ENCODE peak calls at places on chromosomes 1 and 21, in six cellular contexts. P is GM12864, L is neural progenitor cell, A is psoas muscle, G is IMR-90, I is GM13977. R is an unnamed sample.

GRCh38 chr1:28115267-28115666 is 26.9 kb upstream of the EYA3 start:
- DNase-seq in P (no peak), L (no peak), A (no peak), G (peak), I (no peak), R (no peak)

GRCh38 chr1:175713386-175713785 is 30.0 kb downstream of the TNR start:
- DNase-seq in P (no peak), L (no peak), A (no peak), G (no peak), I (no peak), R (no peak)

GRCh38 chr1:161115132-161115711 is 2.6 kb downstream of the PFDN2 start:
- DNase-seq in P (no peak), L (no peak), A (peak), G (peak), I (no peak), R (no peak)

GRCh38 chr1:228538831-228539230 is 51.6 kb downstream of the RNF187 start:
- DNase-seq in P (no peak), L (no peak), A (no peak), G (no peak), I (no peak), R (no peak)

GRCh38 chr1:175132456-175132855 is 60.1 kb downstream of the KIAA0040 start:
- DNase-seq in P (no peak), L (no peak), A (no peak), G (peak), I (no peak), R (no peak)

GRCh38 chr1:18907914-18908845 is 5.8 kb upstream of the ALDH4A1 start:
- DNase-seq in P (no peak), L (peak), A (no peak), G (no peak), I (peak), R (no peak)

GRCh38 chr1:7120863-7121621 is 335.8 kb downstream of the CAMTA1 start:
- DNase-seq in P (no peak), L (no peak), A (no peak), G (no peak), I (no peak), R (no peak)

GRCh38 chr1:63124666-63125191 is 197.6 kb upstream of the FOXD3 start:
- DNase-seq in P (no peak), L (no peak), A (no peak), G (peak), I (peak), R (no peak)

GRCh38 chr1:226353698-226354525 is 44.9 kb upstream of the LIN9 start:
- DNase-seq in P (no peak), L (no peak), A (no peak), G (no peak), I (no peak), R (no peak)

GRCh38 chr21:31260790-31261189 is 83.3 kb downstream of the TIAM1 start:
- DNase-seq in P (no peak), L (no peak), A (no peak), G (peak), I (no peak), R (no peak)

GRCh38 chr1:180857947-180858768 is 54.5 kb upstream of the KIAA1614 start:
- DNase-seq in P (no peak), L (no peak), A (no peak), G (no peak), I (no peak), R (no peak)

GRCh38 chr1:210252621-210253041 is 20.0 kb downstream of the SERTAD4 start:
- DNase-seq in P (no peak), L (peak), A (no peak), G (no peak), I (no peak), R (peak)

GRCh38 chr1:183093821-183094287 is 70.6 kb downstream of the LAMC1 start:
- DNase-seq in P (no peak), L (no peak), A (no peak), G (peak), I (no peak), R (no peak)

GRCh38 chr1:151596166-151596933 is 15.5 kb upstream of the SNX27 start:
- DNase-seq in P (no peak), L (no peak), A (no peak), G (peak), I (no peak), R (no peak)

GRCh38 chr21:46069719-46070279 is 28.1 kb upstream of the COL6A2 start:
- DNase-seq in P (no peak), L (no peak), A (no peak), G (no peak), I (no peak), R (no peak)

GRCh38 chr1:6134206-6134605 is 45.9 kb downstream of the CHD5 start:
- DNase-seq in P (no peak), L (no peak), A (no peak), G (no peak), I (no peak), R (no peak)

GRCh38 chr1:207910678-207911354 is at the start of gene CD34:
- DNase-seq in P (no peak), L (peak), A (peak), G (no peak), I (no peak), R (peak)

GRCh38 chr1:178536329-178536728 is 23.4 kb downstream of the TEX35 start:
- DNase-seq in P (no peak), L (no peak), A (no peak), G (no peak), I (no peak), R (no peak)

GRCh38 chr1:214446772-214447556 is 104.4 kb downstream of the PTPN14 start:
- DNase-seq in P (no peak), L (peak), A (no peak), G (peak), I (no peak), R (peak)

GRCh38 chr1:29542476-29543015 is 306.2 kb downstream of the PTPRU start:
- DNase-seq in P (no peak), L (no peak), A (no peak), G (no peak), I (no peak), R (no peak)

GRCh38 chr21:28823464-28823863 is 169.2 kb downstream of the LTN1 start:
- DNase-seq in P (no peak), L (no peak), A (no peak), G (no peak), I (no peak), R (no peak)

GRCh38 chr1:40664167-40664537 is 1.3 kb downstream of the RIMS3 start:
- DNase-seq in P (no peak), L (no peak), A (no peak), G (no peak), I (no peak), R (no peak)

GRCh38 chr1:117036018-117036421 is 24.1 kb upstream of the TTF2 start:
- DNase-seq in P (no peak), L (no peak), A (no peak), G (no peak), I (no peak), R (peak)

GRCh38 chr1:179083031-179083345 is 1.1 kb downstream of the TOR3A start:
- DNase-seq in P (no peak), L (no peak), A (no peak), G (peak), I (peak), R (no peak)

GRCh38 chr1:59999006-59999405 is 72.4 kb upstream of the CYP2J2 start:
- DNase-seq in P (no peak), L (peak), A (no peak), G (no peak), I (no peak), R (no peak)

GRCh38 chr1:79259390-79260336 is 253.1 kb upstream of the ADGRL4 start:
- DNase-seq in P (no peak), L (peak), A (no peak), G (peak), I (peak), R (no peak)

GRCh38 chr1:11248169-11248568 is 14.2 kb downstream of the MTOR start:
- DNase-seq in P (no peak), L (no peak), A (no peak), G (no peak), I (no peak), R (no peak)

GRCh38 chr21:42411891-42412635 is 8.4 kb downstream of the UBASH3A start:
- DNase-seq in P (no peak), L (no peak), A (no peak), G (no peak), I (no peak), R (no peak)

GRCh38 chr1:117120774-117121588 is 568 bp downstream of the TRIM45 start:
- DNase-seq in P (no peak), L (peak), A (no peak), G (peak), I (no peak), R (peak)

GRCh38 chr1:90201467-90202358 is 206.8 kb downstream of the ZNF326 start:
- DNase-seq in P (no peak), L (no peak), A (no peak), G (peak), I (no peak), R (no peak)

GRCh38 chr1:209207126-209207700 is 376.3 kb upstream of the CAMK1G start:
- DNase-seq in P (no peak), L (peak), A (no peak), G (no peak), I (no peak), R (no peak)

GRCh38 chr1:38804062-38804886 is 55.3 kb downstream of the RRAGC start:
- DNase-seq in P (no peak), L (peak), A (no peak), G (no peak), I (peak), R (peak)

DNA sequence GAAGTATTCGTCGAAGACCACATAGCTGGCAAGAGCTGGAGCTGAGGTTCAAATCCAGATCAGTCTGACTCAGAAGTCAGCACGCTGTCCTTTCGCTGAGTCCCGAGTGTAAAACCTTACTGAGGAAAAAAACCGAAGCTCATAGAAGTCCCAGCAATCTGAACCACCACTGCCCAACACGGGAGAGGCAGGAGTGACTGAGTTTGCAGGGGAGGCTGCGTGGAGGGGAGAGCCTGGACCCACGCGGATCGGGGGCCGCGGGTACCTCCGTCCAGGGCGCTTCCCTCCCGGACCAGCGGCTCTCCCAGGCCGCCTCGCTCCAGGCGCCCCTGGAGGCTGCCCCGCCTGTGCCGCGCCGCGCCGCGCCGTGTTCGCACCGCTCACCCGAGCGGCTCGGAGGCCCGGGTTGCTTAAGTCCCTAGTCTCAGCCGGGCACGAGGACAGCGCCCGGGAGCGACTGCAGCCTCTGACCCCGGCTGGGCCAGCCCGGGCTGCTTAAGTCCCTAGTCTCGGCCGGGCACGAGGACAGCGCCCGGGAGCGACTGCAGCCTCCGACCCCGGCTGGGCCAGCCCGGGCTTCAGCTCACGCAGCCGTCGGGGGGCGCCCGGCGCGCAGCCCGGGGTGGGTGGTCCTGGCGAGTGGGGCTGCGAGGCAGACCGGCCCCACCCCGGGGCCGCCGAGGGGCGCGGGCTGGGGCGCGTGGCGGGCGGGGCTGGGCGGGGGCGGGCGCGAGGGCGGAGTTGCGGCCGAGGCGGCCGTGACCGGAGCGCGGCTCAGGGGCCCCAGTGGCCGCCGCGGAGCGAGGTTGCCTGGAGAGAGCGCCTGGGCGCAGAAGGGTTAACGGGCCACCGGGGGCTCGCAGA is at the start of gene ADAMTSL4:
- DNase-seq in P (no peak), L (peak), A (peak), G (peak), I (peak), R (peak)
- TF ChIP-seq CTCF in P (peak), L (peak), A (no peak), G (peak), I (peak), R (no peak)

GRCh38 chr1:1411626-1412025 is 4.5 kb upstream of the MRPL20 start:
- DNase-seq in P (no peak), L (no peak), A (no peak), G (no peak), I (no peak), R (no peak)

GRCh38 chr1:1406821-1407100 is 332 bp downstream of the MRPL20 start:
- DNase-seq in P (no peak), L (no peak), A (no peak), G (no peak), I (no peak), R (no peak)

GRCh38 chr1:1407101-1407956 is at the start of gene MRPL20:
- DNase-seq in P (peak), L (peak), A (peak), G (peak), I (peak), R (peak)

GRCh38 chr1:1406101-1406820 is 832 bp downstream of the MRPL20 start:
- DNase-seq in P (no peak), L (no peak), A (no peak), G (no peak), I (no peak), R (no peak)

DNA sequence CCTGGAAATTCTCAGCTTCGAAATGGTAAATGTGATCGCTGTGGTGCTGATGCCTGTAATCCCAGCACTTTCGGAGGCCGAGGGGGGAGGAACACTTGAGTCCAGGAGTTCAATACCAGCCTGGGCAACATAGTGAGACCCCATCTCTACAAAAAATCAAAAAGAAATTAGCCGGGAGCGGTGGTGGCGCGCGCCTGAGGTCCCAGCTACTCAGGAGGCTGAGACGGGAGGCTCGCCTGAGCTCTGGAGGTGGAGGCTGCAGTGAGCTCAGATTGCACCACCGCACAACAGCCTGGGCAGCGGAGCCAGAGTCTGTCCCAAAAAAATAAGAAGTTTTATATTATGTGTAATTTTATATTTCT is 845 bp upstream of the MRPL20 start:
- DNase-seq in P (no peak), L (no peak), A (no peak), G (no peak), I (no peak), R (no peak)
- TF ChIP-seq CTCF in P (no peak), L (no peak), A (no peak), G (no peak), I (no peak), R (no peak)

GRCh38 chr1:235403598-235403997 is 36.4 kb downstream of the TBCE start:
- DNase-seq in P (no peak), L (no peak), A (no peak), G (no peak), I (no peak), R (no peak)
- TF ChIP-seq CTCF in P (no peak), L (no peak), A (no peak), G (no peak), I (no peak), R (no peak)

GRCh38 chr1:32413507-32414185 is 19.4 kb upstream of the BSDC1 start:
- DNase-seq in P (peak), L (peak), A (no peak), G (peak), I (peak), R (peak)
- TF ChIP-seq CTCF in P (peak), L (peak), A (peak), G (peak), I (peak), R (peak)

DNA sequence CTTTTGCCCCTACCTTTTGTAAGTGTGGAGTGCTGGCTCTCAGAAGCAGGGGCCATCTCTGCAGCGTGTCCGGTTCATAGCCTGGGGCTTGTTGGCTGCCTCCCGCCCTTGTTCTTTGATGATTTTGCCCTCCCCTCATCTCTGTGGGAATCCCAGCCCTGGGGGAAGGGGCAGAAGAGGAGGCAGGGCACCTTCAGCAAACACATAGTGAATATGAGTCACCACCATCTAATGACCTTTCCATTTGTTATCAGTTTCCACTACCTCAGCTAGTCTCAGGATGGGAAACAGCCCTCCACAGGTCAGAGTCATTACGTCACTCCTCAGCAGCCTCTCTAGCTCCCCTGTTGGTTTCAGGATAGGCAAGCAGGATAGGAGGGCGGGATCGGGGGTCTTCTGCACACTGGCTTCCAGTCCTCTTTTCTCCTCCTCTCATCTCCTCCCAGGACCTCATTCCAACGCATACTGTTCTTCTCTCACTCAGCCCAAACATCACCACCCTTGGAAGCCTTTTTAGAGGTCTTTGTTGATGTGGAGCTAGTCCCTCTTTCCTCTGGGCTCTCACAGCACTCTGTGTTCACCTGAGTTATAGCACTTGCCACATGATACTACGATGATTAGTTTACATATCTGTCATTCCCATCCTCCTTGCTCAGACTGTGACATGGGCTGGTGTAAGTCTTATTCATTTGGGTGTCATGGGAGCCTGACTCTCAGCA is 15.8 kb downstream of the GADD45A start:
- DNase-seq in P (no peak), L (peak), A (no peak), G (peak), I (no peak), R (peak)
- TF ChIP-seq CTCF in P (peak), L (peak), A (no peak), G (peak), I (peak), R (peak)

GRCh38 chr1:37719572-37720195 is 27.4 kb downstream of the CDCA8 start:
- DNase-seq in P (no peak), L (no peak), A (no peak), G (peak), I (no peak), R (no peak)

GRCh38 chr1:37723072-37723389 is 30.7 kb downstream of the CDCA8 start:
- DNase-seq in P (no peak), L (no peak), A (no peak), G (no peak), I (no peak), R (no peak)

GRCh38 chr1:37722181-37723071 is 30.1 kb downstream of the CDCA8 start:
- DNase-seq in P (no peak), L (no peak), A (no peak), G (no peak), I (no peak), R (no peak)

GRCh38 chr1:37720231-37721130 is 28.2 kb downstream of the CDCA8 start:
- DNase-seq in P (no peak), L (no peak), A (no peak), G (no peak), I (no peak), R (no peak)

DNA sequence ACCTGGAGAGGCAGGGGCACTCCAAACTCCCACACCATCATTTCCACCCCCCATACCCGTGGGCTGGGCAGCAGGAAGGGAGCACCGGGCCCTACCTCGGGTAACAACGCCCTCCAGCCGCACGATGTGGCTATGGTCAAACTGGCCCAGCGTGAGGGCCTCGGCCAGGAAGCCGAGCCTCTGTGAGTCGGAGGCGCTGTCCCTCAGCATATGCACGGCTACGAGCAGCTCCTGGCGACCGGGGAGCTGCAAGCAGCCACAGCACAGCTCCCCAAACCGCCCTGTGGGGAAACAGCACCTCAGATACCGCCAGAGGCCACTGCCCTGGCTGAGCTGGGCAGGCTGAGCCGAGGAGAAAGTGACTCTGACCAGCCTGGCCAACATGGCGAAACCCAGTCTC is 29.2 kb downstream of the CDCA8 start:
- DNase-seq in P (no peak), L (peak), A (no peak), G (no peak), I (no peak), R (no peak)
- TF ChIP-seq CTCF in P (no peak), L (no peak), A (no peak), G (no peak), I (no peak), R (no peak)